ENCODE peak calls at places on chromosomes 12 and 14, in six cellular contexts. B is AG09319, D is adrenal gland, V is brain microvascular endothelial cell, N is glutamatergic neuron, C is foreskin keratinocyte. S is an unnamed sample.

GRCh38 chr12:65656904-65657351 is 167.4 kb upstream of the HMGA2 start:
- DNase-seq in B (peak), D (no peak), V (peak), N (no peak), C (peak), S (no peak)

GRCh38 chr14:99971087-99971928 is 93.9 kb upstream of the EVL start:
- DNase-seq in B (peak), D (peak), V (peak), N (peak), C (peak), S (peak)

GRCh38 chr14:50106178-50106577 is 10.2 kb downstream of the VCPKMT start:
- DNase-seq in B (no peak), D (no peak), V (no peak), N (no peak), C (no peak), S (no peak)

GRCh38 chr12:20024194-20024593 is 344.1 kb upstream of the PDE3A start:
- DNase-seq in B (peak), D (no peak), V (no peak), N (no peak), C (no peak), S (no peak)

GRCh38 chr12:6871052-6871957 is 1.8 kb downstream of the SPSB2 start:
- DNase-seq in B (no peak), D (no peak), V (no peak), N (no peak), C (peak), S (no peak)

GRCh38 chr14:24411468-24412454 is 13.0 kb downstream of the NYNRIN start:
- DNase-seq in B (no peak), D (peak), V (peak), N (peak), C (no peak), S (no peak)

GRCh38 chr12:67025543-67026114 is 243.5 kb upstream of the CAND1 start:
- DNase-seq in B (no peak), D (peak), V (no peak), N (peak), C (no peak), S (peak)

GRCh38 chr12:62808166-62808879 is 126.6 kb downstream of the PPM1H start:
- DNase-seq in B (no peak), D (no peak), V (no peak), N (no peak), C (no peak), S (no peak)

GRCh38 chr12:95624544-95624943 is 73.3 kb upstream of the USP44 start:
- DNase-seq in B (no peak), D (no peak), V (peak), N (no peak), C (no peak), S (no peak)

GRCh38 chr12:57905812-57906475 is 35.4 kb upstream of the ATP23 start:
- DNase-seq in B (no peak), D (no peak), V (no peak), N (no peak), C (no peak), S (no peak)

GRCh38 chr14:23398348-23398747 is 9.7 kb downstream of the MYH6 start:
- DNase-seq in B (no peak), D (no peak), V (no peak), N (no peak), C (no peak), S (no peak)

GRCh38 chr14:99579903-99580570 is 24.0 kb downstream of the CCDC85C start:
- DNase-seq in B (no peak), D (no peak), V (peak), N (no peak), C (peak), S (no peak)

GRCh38 chr12:28689398-28690175 is 459.5 kb upstream of the FAR2 start:
- DNase-seq in B (no peak), D (no peak), V (no peak), N (no peak), C (no peak), S (no peak)

GRCh38 chr14:93748208-93749080 is 39.8 kb downstream of the PRIMA1 start:
- DNase-seq in B (no peak), D (no peak), V (no peak), N (no peak), C (no peak), S (no peak)

GRCh38 chr12:28479683-28480082 is 289.4 kb downstream of the CCDC91 start:
- DNase-seq in B (no peak), D (no peak), V (no peak), N (no peak), C (no peak), S (no peak)

GRCh38 chr12:49323524-49324097 is 556 bp downstream of the TROAP start:
- DNase-seq in B (no peak), D (no peak), V (no peak), N (no peak), C (no peak), S (no peak)

GRCh38 chr12:111971800-111972199 is 41.2 kb downstream of the TMEM116 start:
- DNase-seq in B (no peak), D (no peak), V (no peak), N (no peak), C (no peak), S (no peak)

GRCh38 chr14:81068384-81068783 is 113.0 kb downstream of the TSHR start:
- DNase-seq in B (no peak), D (no peak), V (no peak), N (no peak), C (no peak), S (no peak)

GRCh38 chr12:94714378-94714777 is 64.0 kb upstream of the TMCC3 start:
- DNase-seq in B (no peak), D (no peak), V (peak), N (peak), C (peak), S (no peak)

GRCh38 chr12:87469295-87469694 is 559.9 kb downstream of the C12orf50 start:
- DNase-seq in B (no peak), D (no peak), V (peak), N (no peak), C (no peak), S (no peak)

GRCh38 chr12:92719674-92720073 is 16.9 kb downstream of the PLEKHG7 start:
- DNase-seq in B (no peak), D (peak), V (peak), N (no peak), C (no peak), S (no peak)

GRCh38 chr12:92721130-92721529 is 18.3 kb downstream of the PLEKHG7 start:
- DNase-seq in B (no peak), D (no peak), V (peak), N (no peak), C (no peak), S (no peak)

GRCh38 chr12:92718483-92718985 is 15.7 kb downstream of the PLEKHG7 start:
- DNase-seq in B (no peak), D (no peak), V (no peak), N (no peak), C (no peak), S (no peak)

GRCh38 chr12:92715625-92716024 is 12.8 kb downstream of the PLEKHG7 start:
- DNase-seq in B (no peak), D (no peak), V (no peak), N (no peak), C (no peak), S (no peak)

GRCh38 chr12:92717202-92717601 is 14.4 kb downstream of the PLEKHG7 start:
- DNase-seq in B (peak), D (no peak), V (peak), N (no peak), C (no peak), S (no peak)
- TF ChIP-seq CTCF in B (peak), D (peak), V (peak), N (no peak), C (peak), S (peak)

GRCh38 chr12:116674643-116675183 is 63.2 kb downstream of the SPRING1 start:
- DNase-seq in B (no peak), D (no peak), V (no peak), N (no peak), C (no peak), S (no peak)

GRCh38 chr12:116672842-116673516 is 64.9 kb downstream of the SPRING1 start:
- DNase-seq in B (no peak), D (no peak), V (no peak), N (no peak), C (no peak), S (no peak)

GRCh38 chr12:116672010-116672409 is 65.9 kb downstream of the SPRING1 start:
- DNase-seq in B (no peak), D (no peak), V (no peak), N (no peak), C (no peak), S (no peak)

GRCh38 chr12:116675339-116676107 is 62.3 kb downstream of the SPRING1 start:
- DNase-seq in B (no peak), D (no peak), V (no peak), N (no peak), C (no peak), S (peak)

DNA sequence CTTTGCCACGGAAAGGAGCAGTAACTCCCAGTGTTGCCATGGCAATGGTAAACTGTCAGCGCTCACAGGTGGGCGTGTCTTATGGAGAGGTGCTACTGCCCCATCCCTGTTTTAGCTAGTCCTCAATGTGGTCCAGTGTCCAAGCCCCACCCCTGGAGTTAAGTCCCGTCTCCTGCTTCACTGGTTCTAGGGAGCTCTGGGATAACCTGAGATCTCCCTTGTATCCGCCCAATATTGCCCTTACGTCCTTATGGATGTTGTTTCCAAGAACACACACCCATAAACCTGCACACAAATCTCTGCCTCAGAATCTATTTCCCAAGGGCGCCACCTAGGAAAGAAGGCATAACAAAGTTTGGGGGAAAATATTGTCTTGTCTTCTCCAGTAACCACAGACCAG is 64.2 kb downstream of the SPRING1 start:
- DNase-seq in B (no peak), D (no peak), V (no peak), N (no peak), C (peak), S (no peak)
- TF ChIP-seq CTCF in B (no peak), D (no peak), V (no peak), N (no peak), C (peak), S (no peak)

GRCh38 chr12:1934068-1934467 is 15.6 kb upstream of the CACNA2D4 start:
- DNase-seq in B (no peak), D (no peak), V (no peak), N (no peak), C (no peak), S (no peak)

GRCh38 chr12:1935242-1935641 is 16.8 kb upstream of the CACNA2D4 start:
- DNase-seq in B (no peak), D (peak), V (no peak), N (no peak), C (no peak), S (no peak)

GRCh38 chr12:1934831-1935230 is 16.4 kb upstream of the CACNA2D4 start:
- DNase-seq in B (no peak), D (no peak), V (no peak), N (no peak), C (no peak), S (no peak)

GRCh38 chr12:1932264-1932777 is 13.9 kb upstream of the CACNA2D4 start:
- DNase-seq in B (no peak), D (peak), V (no peak), N (no peak), C (no peak), S (no peak)

DNA sequence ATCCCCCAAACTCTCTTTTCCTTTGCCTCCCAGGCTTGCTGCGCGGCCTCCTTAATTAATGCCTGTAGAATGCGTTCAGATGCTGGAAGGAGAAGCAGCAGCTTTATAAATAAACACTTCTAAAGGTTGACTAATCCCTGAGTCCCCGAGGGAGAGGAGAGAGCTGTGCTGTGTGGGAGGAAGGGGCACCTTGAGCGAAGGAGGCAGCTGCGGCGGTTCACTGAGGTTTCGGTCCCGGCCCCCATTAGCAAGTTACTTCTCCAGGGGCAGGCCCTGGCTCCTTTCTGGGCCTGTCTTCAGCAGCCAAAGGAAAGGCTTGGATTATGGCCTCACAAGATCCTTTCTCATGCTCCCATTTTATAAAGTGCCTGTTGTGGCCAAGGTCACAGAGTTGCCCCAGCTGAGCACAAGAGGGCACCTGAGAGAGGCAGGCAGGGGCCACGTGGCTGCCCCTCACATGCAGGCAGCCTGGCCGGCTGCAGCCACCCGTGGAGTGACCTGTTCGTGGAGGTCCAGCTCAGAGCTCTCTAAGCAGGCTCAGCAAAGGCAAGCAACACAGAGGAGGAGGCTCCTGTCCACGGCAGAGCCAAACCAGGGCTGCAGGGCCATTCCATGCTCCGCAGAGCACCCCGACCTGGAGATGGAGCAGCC is 15.0 kb upstream of the CACNA2D4 start:
- DNase-seq in B (no peak), D (no peak), V (no peak), N (no peak), C (no peak), S (no peak)
- TF ChIP-seq CTCF in B (no peak), D (no peak), V (no peak), N (no peak), C (no peak), S (no peak)

DNA sequence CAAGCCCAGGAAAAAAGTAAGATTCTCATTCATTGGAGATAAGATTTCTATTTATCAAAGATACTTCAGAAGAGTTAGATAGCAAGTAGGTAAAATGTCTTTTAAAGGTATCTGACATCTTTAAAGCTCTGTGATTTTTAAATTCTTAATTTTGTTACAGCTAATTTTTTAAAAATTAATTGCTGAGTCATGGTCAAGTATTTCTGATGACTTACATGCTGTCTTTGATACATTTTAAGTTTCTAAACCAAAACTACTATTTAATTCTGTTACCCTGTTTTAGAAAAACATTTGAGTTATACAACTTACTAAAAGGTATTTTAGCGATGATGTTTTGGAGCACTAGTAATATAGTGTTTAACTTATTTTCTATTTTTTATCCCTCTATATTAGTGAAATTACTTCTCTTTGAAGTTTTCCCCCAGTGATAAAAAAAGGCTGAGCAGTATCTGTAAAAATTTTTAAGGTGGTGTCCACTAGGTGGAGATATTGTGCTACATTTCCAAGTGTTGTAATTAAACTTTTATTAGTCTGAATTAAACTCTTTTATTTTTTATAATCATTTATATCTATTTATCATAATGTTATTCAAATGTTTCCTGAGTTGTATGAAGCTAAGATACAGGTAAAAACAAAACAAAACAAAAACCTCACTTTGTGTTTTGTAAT is 11.5 kb downstream of the ALG10 start:
- DNase-seq in B (no peak), D (no peak), V (peak), N (no peak), C (peak), S (no peak)
- TF ChIP-seq CTCF in B (peak), D (peak), V (peak), N (peak), C (peak), S (peak)